ENCODE peak calls at places on chromosome 12, in nine cellular contexts. S is GM13977; H is NB4; V is activated CD8-positive, alpha-beta memory T cell treated with anti-CD3 and anti-CD28 coated beads, Interleukin-2, amount 50 U/mL, for 4 hours; G is fibroblast of pulmonary artery; Z is activated T-helper 1 cell treated with Interleukin-2 at 50 U/mL for 16 hours; E is osteocyte; T is NCI-H1105 treated with DMSO at 0.1 percent for 48 hours; O is GM20000. N is an unnamed sample.

GRCh38 chr12:12323606-12324005 is 26.4 kb downstream of the MANSC1 start:
- DNase-seq in S (no peak), H (no peak), V (no peak), G (no peak), Z (no peak), E (no peak), T (no peak), O (no peak), N (no peak)

GRCh38 chr12:45878630-45879255 is 111.6 kb downstream of the SCAF11 start:
- DNase-seq in S (no peak), H (no peak), V (no peak), G (peak), Z (no peak), E (no peak), T (no peak), O (no peak), N (no peak)

GRCh38 chr12:25187781-25188180 is 7.2 kb downstream of the DNAI7 start:
- DNase-seq in S (no peak), H (no peak), V (no peak), G (peak), Z (no peak), E (no peak), T (no peak), O (no peak), N (peak)

GRCh38 chr12:3247596-3248270 is 170.6 kb downstream of the TSPAN9 start:
- DNase-seq in S (peak), H (no peak), V (no peak), G (no peak), Z (no peak), E (no peak), T (no peak), O (no peak), N (no peak)

GRCh38 chr12:15662983-15663659 is 126.1 kb downstream of the EPS8 start:
- DNase-seq in S (no peak), H (no peak), V (no peak), G (peak), Z (no peak), E (no peak), T (no peak), O (no peak), N (no peak)

GRCh38 chr12:118536306-118536900 is 160.0 kb downstream of the SUDS3 start:
- DNase-seq in S (no peak), H (no peak), V (no peak), G (no peak), Z (no peak), E (no peak), T (no peak), O (no peak), N (no peak)

GRCh38 chr12:52391618-52392002 is 6.2 kb upstream of the KRT84 start:
- DNase-seq in S (no peak), H (no peak), V (no peak), G (peak), Z (no peak), E (peak), T (peak), O (no peak), N (no peak)

GRCh38 chr12:122009741-122010140 is 11.9 kb upstream of the BCL7A start:
- DNase-seq in S (no peak), H (no peak), V (no peak), G (no peak), Z (no peak), E (no peak), T (no peak), O (no peak), N (no peak)

GRCh38 chr12:111027431-111027830 is 107.1 kb upstream of the MYL2 start:
- DNase-seq in S (no peak), H (no peak), V (no peak), G (no peak), Z (no peak), E (no peak), T (no peak), O (no peak), N (no peak)

GRCh38 chr12:42686514-42687172 is 97.1 kb upstream of the PRICKLE1 start:
- DNase-seq in S (no peak), H (no peak), V (no peak), G (no peak), Z (no peak), E (no peak), T (no peak), O (no peak), N (no peak)

GRCh38 chr12:105451211-105451610 is 120.7 kb downstream of the C12orf75 start:
- DNase-seq in S (no peak), H (no peak), V (no peak), G (peak), Z (no peak), E (no peak), T (no peak), O (no peak), N (peak)

N was measured in HS-5.